ENCODE peak calls at places on chromosome 12, in six cellular contexts. J is H1, V is HCT116, Q is K562, S is HepG2, L is GM12878. C is an unnamed sample.
A peak's percentile ranks its signal among the peaks of the same experiment; 100 is the strongest.

GRCh38 chr12:103697912-103698751 is 111.1 kb downstream of the STAB2 start:
- DNase-seq in J (no peak), V (no peak), Q (no peak), S (no peak), L (no peak), C (no peak)

GRCh38 chr12:108884116-108885012 is 4.5 kb downstream of the DAO start:
- DNase-seq in J (peak; percentile 15), V (peak; percentile 39), Q (peak; percentile 68), S (peak; percentile 14), L (no peak), C (peak; percentile 42)

GRCh38 chr12:122661938-122662337 is 41.2 kb downstream of the HCAR2 start:
- DNase-seq in J (no peak), V (no peak), Q (no peak), S (no peak), L (no peak), C (no peak)

GRCh38 chr12:31895449-31896150 is 63.6 kb upstream of the RESF1 start:
- DNase-seq in J (no peak), V (no peak), Q (no peak), S (no peak), L (no peak), C (no peak)

GRCh38 chr12:115946867-115947695 is 330.4 kb downstream of the MED13L start:
- DNase-seq in J (no peak), V (no peak), Q (peak; percentile 56), S (peak; percentile 8), L (no peak), C (no peak)

GRCh38 chr12:51419473-51420228 is 5.0 kb upstream of the SLC4A8 start:
- DNase-seq in J (no peak), V (no peak), Q (peak; percentile 25), S (no peak), L (no peak), C (peak; percentile 22)

GRCh38 chr12:17588968-17589367 is 501.0 kb downstream of the RERGL start:
- DNase-seq in J (peak; percentile 2), V (peak; percentile 4), Q (no peak), S (peak; percentile 2), L (no peak), C (peak; percentile 50)

GRCh38 chr12:102735104-102735503 is 181.9 kb downstream of the PAH start:
- DNase-seq in J (no peak), V (no peak), Q (no peak), S (no peak), L (peak; percentile 75), C (no peak)

GRCh38 chr12:902581-902980 is 46.9 kb downstream of the RAD52 start:
- DNase-seq in J (no peak), V (no peak), Q (no peak), S (no peak), L (no peak), C (no peak)

GRCh38 chr12:75101805-75102204 is 107.8 kb downstream of the KCNC2 start:
- DNase-seq in J (no peak), V (no peak), Q (no peak), S (no peak), L (no peak), C (no peak)

GRCh38 chr12:40170593-40170992 is 54.2 kb upstream of the LRRK2 start:
- DNase-seq in J (no peak), V (no peak), Q (no peak), S (no peak), L (no peak), C (no peak)

GRCh38 chr12:62292761-62293446 is 32.7 kb downstream of the USP15 start:
- DNase-seq in J (no peak), V (no peak), Q (no peak), S (no peak), L (no peak), C (no peak)

GRCh38 chr12:77667101-77667500 is 163.6 kb upstream of the NAV3 start:
- DNase-seq in J (no peak), V (no peak), Q (no peak), S (no peak), L (no peak), C (no peak)

GRCh38 chr12:47989666-47990065 is 14.6 kb downstream of the COL2A1 start:
- DNase-seq in J (no peak), V (no peak), Q (no peak), S (no peak), L (no peak), C (no peak)

GRCh38 chr12:7075931-7076330 is 15.4 kb downstream of the C1S start:
- DNase-seq in J (no peak), V (no peak), Q (no peak), S (no peak), L (no peak), C (no peak)

GRCh38 chr12:106345739-106346138 is 11.8 kb upstream of the POLR3B start:
- DNase-seq in J (no peak), V (peak; percentile 51), Q (no peak), S (peak; percentile 77), L (no peak), C (peak; percentile 39)

GRCh38 chr12:89225808-89226368 is 126.4 kb downstream of the DUSP6 start:
- DNase-seq in J (no peak), V (peak; percentile 97), Q (no peak), S (no peak), L (no peak), C (no peak)

GRCh38 chr12:57215668-57216013 is 953 bp upstream of the NXPH4 start:
- DNase-seq in J (no peak), V (no peak), Q (no peak), S (no peak), L (no peak), C (no peak)

DNA sequence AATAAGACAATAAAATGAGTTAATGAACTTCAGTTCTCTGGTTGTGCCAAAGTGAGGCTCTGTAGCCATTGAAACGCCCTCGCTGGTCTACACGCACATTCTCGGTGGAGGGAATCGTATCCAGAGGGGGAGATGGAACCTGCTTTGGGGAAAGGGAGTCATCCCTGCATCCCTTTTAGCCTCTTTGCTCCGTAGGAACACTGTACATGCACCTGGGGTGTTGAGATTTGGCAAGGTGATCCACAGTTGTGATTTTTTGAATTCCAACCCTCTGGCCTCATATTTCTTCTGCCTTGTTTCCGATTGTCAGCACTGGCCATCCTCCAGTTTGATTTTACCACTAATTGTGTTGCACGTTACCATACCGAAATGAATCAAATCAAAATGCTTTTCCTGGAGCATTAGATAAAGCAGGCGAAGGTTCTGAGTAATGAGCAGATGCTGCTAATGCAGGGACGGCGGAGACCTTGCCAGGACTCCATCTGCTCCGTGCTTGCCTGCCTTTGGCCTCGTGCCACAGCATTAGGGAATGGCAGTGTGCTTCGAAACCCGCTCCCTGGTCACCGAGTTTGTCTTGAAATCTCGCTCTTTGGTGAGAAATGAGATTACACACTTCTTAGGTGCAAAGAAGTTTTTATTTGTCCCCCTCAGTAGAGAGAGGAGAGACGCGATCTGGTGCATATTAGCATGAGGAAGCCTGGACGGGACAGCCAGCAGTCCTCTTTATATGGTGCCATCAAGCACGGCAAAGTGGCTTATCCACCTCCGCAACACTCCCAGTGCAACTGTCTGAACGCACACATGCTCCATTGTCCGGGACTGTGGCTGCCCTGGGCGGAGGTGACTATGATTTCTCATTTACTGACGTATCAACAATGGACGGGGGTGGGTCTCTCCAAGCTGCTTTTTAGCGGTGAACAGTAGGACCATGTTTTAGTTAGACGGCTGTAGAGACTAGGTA is 59.1 kb downstream of the FBXW8 start:
- DNase-seq in J (no peak), V (no peak), Q (no peak), S (no peak), L (no peak), C (no peak)
- H3K9ac ChIP-seq in J (no peak overlapping the region), V (no peak overlapping the region), Q (no peak overlapping the region), S (no peak overlapping the region), L (no peak overlapping the region), C (no peak overlapping the region)

DNA sequence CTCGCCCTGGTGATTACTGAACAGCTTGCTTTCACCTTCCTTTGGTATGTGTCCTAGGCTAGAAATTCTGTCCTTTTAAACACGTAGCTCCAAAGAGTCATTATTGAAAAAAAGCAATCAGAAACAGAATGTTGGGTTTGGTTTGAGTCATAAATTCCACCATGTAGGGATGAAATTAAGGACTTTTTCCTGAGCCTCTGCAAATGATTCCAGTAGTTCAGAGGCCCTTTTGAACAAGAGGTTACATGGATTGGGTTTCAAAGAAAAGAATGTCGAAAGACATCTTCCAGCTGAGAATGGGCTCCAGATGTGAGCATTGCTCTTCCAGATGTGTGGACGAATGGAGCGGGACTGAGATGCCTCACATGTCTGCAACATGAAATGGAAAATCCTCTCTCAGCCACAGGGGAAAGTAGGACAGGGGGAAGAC is 23.5 kb upstream of the EMP1 start:
- DNase-seq in J (no peak), V (no peak), Q (no peak), S (no peak), L (no peak), C (no peak)
- TF ChIP-seq ZNF274 in J (no peak), V (no peak), Q (no peak), S (no peak), L (no peak), C (no peak)

GRCh38 chr12:112536367-112536730 is 117.6 kb downstream of the PTPN11 start:
- DNase-seq in J (no peak), V (no peak), Q (no peak), S (no peak), L (no peak), C (no peak)
- H3K9ac ChIP-seq in J (no peak overlapping the region), V (no peak overlapping the region), Q (no peak overlapping the region), S (no peak overlapping the region), L (no peak overlapping the region), C (peak overlapping the region; percentile 17)

GRCh38 chr12:120007272-120007671 is 18.2 kb downstream of the BICDL1 start:
- DNase-seq in J (no peak), V (no peak), Q (no peak), S (no peak), L (no peak), C (no peak)
- TF ChIP-seq ZNF274 in J (no peak), V (no peak), Q (no peak), S (no peak), L (no peak), C (no peak)

C was measured in NT2/D1.